ENCODE peak calls at places on chromosomes 6 and 20, in five cellular contexts. One of them, this sample, is unnamed.

GRCh38 chr6:159184559-159184958 is 15.4 kb downstream of the FNDC1 start:
- DNase-seq in activated T-cell treated with anti-CD3 and anti-CD28 coated beads for 1 hour: no peak
- DNase-seq in NCI-H1694: no peak
- DNase-seq in iPS DF 6.9: no peak
- DNase-seq in substantia nigra: no peak
- DNase-seq in this sample: no peak

GRCh38 chr6:28254340-28254618 is 2.2 kb upstream of the ZKSCAN4 start:
- DNase-seq in NCI-H1694: no peak
- DNase-seq in iPS DF 6.9: no peak
- DNase-seq in substantia nigra: no peak
- DNase-seq in activated T-cell treated with anti-CD3 and anti-CD28 coated beads for 1 hour: no peak
- DNase-seq in this sample: no peak

GRCh38 chr20:49677777-49678758 is 35.6 kb downstream of the B4GALT5 start:
- DNase-seq in substantia nigra: no peak
- DNase-seq in activated T-cell treated with anti-CD3 and anti-CD28 coated beads for 1 hour: no peak
- DNase-seq in iPS DF 6.9: no peak
- DNase-seq in NCI-H1694: no peak
- DNase-seq in this sample: no peak

GRCh38 chr6:25727028-25727427 is 27.5 kb upstream of the SLC17A4 start:
- DNase-seq in activated T-cell treated with anti-CD3 and anti-CD28 coated beads for 1 hour: no peak
- DNase-seq in NCI-H1694: no peak
- DNase-seq in substantia nigra: no peak
- DNase-seq in iPS DF 6.9: no peak
- DNase-seq in this sample: no peak

GRCh38 chr6:152309648-152310047 is 327.5 kb downstream of the SYNE1 start:
- DNase-seq in substantia nigra: no peak
- DNase-seq in iPS DF 6.9: no peak
- DNase-seq in NCI-H1694: no peak
- DNase-seq in activated T-cell treated with anti-CD3 and anti-CD28 coated beads for 1 hour: peak; percentile 49
- DNase-seq in this sample: no peak

GRCh38 chr6:149046164-149046821 is 271.2 kb upstream of the TAB2 start:
- DNase-seq in activated T-cell treated with anti-CD3 and anti-CD28 coated beads for 1 hour: no peak
- DNase-seq in NCI-H1694: no peak
- DNase-seq in iPS DF 6.9: no peak
- DNase-seq in substantia nigra: no peak
- DNase-seq in this sample: no peak

GRCh38 chr20:3420211-3420707 is 12.8 kb upstream of the DNAAF9 start:
- DNase-seq in substantia nigra: no peak
- DNase-seq in iPS DF 6.9: no peak
- DNase-seq in NCI-H1694: no peak
- DNase-seq in activated T-cell treated with anti-CD3 and anti-CD28 coated beads for 1 hour: no peak
- DNase-seq in this sample: no peak

GRCh38 chr20:57794600-57795346 is 85.0 kb upstream of the PMEPA1 start:
- DNase-seq in NCI-H1694: no peak
- DNase-seq in substantia nigra: no peak
- DNase-seq in activated T-cell treated with anti-CD3 and anti-CD28 coated beads for 1 hour: no peak
- DNase-seq in iPS DF 6.9: no peak
- DNase-seq in this sample: no peak

GRCh38 chr6:54037277-54037779 is 73.9 kb upstream of the MLIP start:
- DNase-seq in NCI-H1694: no peak
- DNase-seq in substantia nigra: no peak
- DNase-seq in activated T-cell treated with anti-CD3 and anti-CD28 coated beads for 1 hour: no peak
- DNase-seq in iPS DF 6.9: no peak
- DNase-seq in this sample: no peak

This sample was measured in NT2/D1.